ENCODE peak calls at places on chromosomes 5 and 9, in eight cellular contexts. N is NCI-H1417 treated with DMSO at 0.1 percent for 48 hours; Y is H9; H is GOT3; P is aorta; O is cardiac muscle cell; L is HTR-8/SVneo; F is stimulated activated CD8-positive, alpha-beta memory T cell treated with anti-CD3 and anti-CD28 coated beads, Interleukin-4, amount 100 ng/mL, for 1 hour. T is an unnamed sample.

GRCh38 chr9:121743441-121744001 is 92.1 kb downstream of the DAB2IP start:
- DNase-seq in O (peak; percentile 88), P (peak; percentile 89), L (peak; percentile 25), N (no peak), H (no peak), F (no peak), Y (peak; percentile 80), T (no peak)

GRCh38 chr9:2666569-2666968 is 45.0 kb downstream of the VLDLR start:
- DNase-seq in L (no peak), N (no peak), F (no peak), H (no peak), O (no peak), P (no peak), Y (no peak), T (no peak)

GRCh38 chr5:107361945-107362344 is 308.8 kb downstream of the EFNA5 start:
- DNase-seq in F (no peak), H (no peak), P (peak; percentile 46), L (no peak), O (peak; percentile 83), Y (no peak), N (no peak), T (no peak)

GRCh38 chr9:100098241-100098886 is 436 bp downstream of the ERP44 start:
- DNase-seq in L (peak; percentile 15), O (peak; percentile 38), Y (peak; percentile 82), H (no peak), P (peak; percentile 69), N (peak; percentile 17), F (no peak), T (no peak)

GRCh38 chr9:77512876-77513275 is 135.2 kb downstream of the GNA14 start:
- DNase-seq in H (no peak), O (peak; percentile 46), F (no peak), Y (no peak), N (no peak), L (no peak), P (no peak), T (no peak)

GRCh38 chr5:141879941-141880738 is 1.9 kb upstream of the PCDH1 start:
- DNase-seq in H (no peak), L (no peak), O (no peak), F (no peak), P (no peak), N (no peak), Y (no peak), T (no peak)

GRCh38 chr5:10524376-10525123 is 39.3 kb upstream of the ANKRD33B start:
- DNase-seq in Y (no peak), F (no peak), L (no peak), P (no peak), O (peak; percentile 49), N (no peak), H (no peak), T (no peak)

GRCh38 chr9:3858961-3859360 is 333.2 kb upstream of the RFX3 start:
- DNase-seq in N (no peak), O (no peak), H (no peak), F (no peak), L (no peak), Y (no peak), P (no peak), T (no peak)

GRCh38 chr5:92208265-92208664 is 825.1 kb upstream of the ARRDC3 start:
- DNase-seq in N (no peak), P (no peak), H (no peak), L (no peak), O (no peak), Y (no peak), F (no peak), T (no peak)

GRCh38 chr5:110916373-110917049 is 155.0 kb upstream of the TSLP start:
- DNase-seq in H (no peak), L (peak; percentile 8), O (peak; percentile 92), Y (no peak), N (no peak), F (no peak), P (no peak), T (no peak)

GRCh38 chr5:159017787-159018186 is 81.9 kb downstream of the EBF1 start:
- DNase-seq in H (no peak), Y (peak; percentile 66), O (peak; percentile 92), N (no peak), L (peak; percentile 12), P (peak; percentile 85), F (no peak), T (no peak)

GRCh38 chr9:81393985-81394811 is 295.1 kb downstream of the TLE1 start:
- DNase-seq in P (no peak), Y (no peak), L (no peak), N (no peak), H (no peak), F (no peak), O (no peak), T (no peak)

GRCh38 chr5:117690603-117691002 is 1116.0 kb upstream of the SEMA6A start:
- DNase-seq in Y (no peak), P (no peak), O (no peak), N (no peak), H (no peak), L (no peak), F (no peak), T (no peak)

GRCh38 chr9:37187269-37187668 is 66.9 kb downstream of the ZCCHC7 start:
- DNase-seq in H (no peak), F (no peak), N (no peak), O (no peak), Y (no peak), L (no peak), P (no peak), T (no peak)

GRCh38 chr9:33447404-33448158 is at the start of gene AQP3:
- DNase-seq in H (no peak), L (peak; percentile 24), F (peak; percentile 53), N (no peak), Y (peak; percentile 83), O (peak; percentile 37), P (peak; percentile 81), T (no peak)

GRCh38 chr5:52956014-52956413 is 33.1 kb upstream of the ITGA2 start:
- DNase-seq in N (no peak), P (no peak), L (no peak), H (no peak), F (no peak), Y (no peak), O (no peak), T (no peak)

GRCh38 chr5:119347574-119347973 is 8.2 kb upstream of the TNFAIP8 start:
- DNase-seq in P (no peak), N (no peak), Y (no peak), L (no peak), F (no peak), O (no peak), H (no peak), T (no peak)

GRCh38 chr9:133711428-133712220 is 26.5 kb downstream of the SARDH start:
- DNase-seq in L (peak; percentile 60), P (peak; percentile 40), Y (no peak), H (no peak), N (no peak), O (peak; percentile 91), F (no peak), T (no peak)

GRCh38 chr5:58545912-58546311 is 37.0 kb upstream of the RAB3C start:
- DNase-seq in Y (no peak), P (no peak), N (no peak), H (no peak), F (no peak), O (no peak), L (no peak), T (no peak)

GRCh38 chr9:110830495-110830894 is 161.9 kb downstream of the MUSK start:
- DNase-seq in L (no peak), O (no peak), Y (no peak), F (no peak), P (no peak), H (no peak), N (no peak), T (no peak)

GRCh38 chr5:35369965-35370790 is 139.9 kb upstream of the PRLR start:
- DNase-seq in F (no peak), P (no peak), H (no peak), O (no peak), L (no peak), Y (peak; percentile 56), N (peak; percentile 76), T (no peak)

GRCh38 chr5:51185985-51186384 is 197.3 kb upstream of the ISL1 start:
- DNase-seq in F (no peak), O (no peak), H (no peak), Y (no peak), L (no peak), N (no peak), P (no peak), T (no peak)

GRCh38 chr5:132883261-132883834 is 9.9 kb downstream of the LEAP2 start:
- DNase-seq in Y (peak; percentile 40), O (peak; percentile 81), P (peak; percentile 51), N (no peak), F (no peak), L (peak; percentile 63), H (no peak), T (no peak)

GRCh38 chr9:14661421-14662059 is 31.7 kb downstream of the ZDHHC21 start:
- DNase-seq in F (no peak), L (no peak), P (no peak), Y (no peak), H (no peak), O (peak; percentile 61), N (no peak), T (no peak)

GRCh38 chr5:13331585-13331984 is 612.9 kb downstream of the DNAH5 start:
- DNase-seq in Y (no peak), L (no peak), N (no peak), H (no peak), F (no peak), P (peak; percentile 37), O (no peak), T (no peak)

GRCh38 chr5:112142769-112143270 is 276.3 kb downstream of the EPB41L4A start:
- DNase-seq in N (no peak), O (peak; percentile 80), Y (no peak), H (no peak), L (no peak), P (no peak), F (no peak), T (no peak)

T was measured in esophagus squamous epithelium.